ENCODE peak calls at places on chromosomes 4 and X, in nine cellular contexts. S is activated CD8-positive, alpha-beta memory T cell treated with anti-CD3 and anti-CD28 coated beads, Interleukin-2, amount 10 ng/mL, durations not matched to agents 7 days and 5 days; B is right cardiac atrium; F is left ventricle myocardium superior; P is Right ventricle myocardium superior; A is pancreas; O is activated T-helper 17 cell treated with anti-CD3 and anti-CD28 coated beads, Interleukin-2, amount 50 U/mL, for 72 hours; N is activated naive CD8-positive, alpha-beta T cell treated with anti-CD3 and anti-CD28 coated beads, Interleukin-2, amount 10 ng/mL, durations not matched to agents 7 days and 5 days; Q is naive thymus-derived CD4-positive, alpha-beta T cell. E is an unnamed sample.

GRCh38 chrX:21373637-21374162 is 518 bp upstream of the CNKSR2 start:
- ATAC-seq in S (peak; percentile 24), B (peak; percentile 34), F (peak; percentile 31), P (peak; percentile 49), A (peak; percentile 55), O (peak; percentile 41), N (peak; percentile 46), Q (peak; percentile 53), E (no peak)

GRCh38 chr4:112113786-112114185 is 31.5 kb upstream of the FAM241A start:
- ATAC-seq in S (no peak), B (no peak), F (no peak), P (no peak), A (no peak), O (no peak), N (no peak), Q (no peak), E (no peak)

GRCh38 chr4:108355523-108356208 is 186.9 kb upstream of the LEF1 start:
- ATAC-seq in S (no peak), B (no peak), F (peak; percentile 47), P (peak; percentile 79), A (peak; percentile 81), O (peak; percentile 88), N (peak; percentile 73), Q (peak; percentile 90), E (no peak)

GRCh38 chrX:75642811-75643361 is 120.0 kb upstream of the ZDHHC15 start:
- ATAC-seq in S (no peak), B (no peak), F (no peak), P (no peak), A (no peak), O (peak; percentile 61), N (no peak), Q (no peak), E (no peak)

GRCh38 chr4:1269209-1269608 is 20.3 kb upstream of the CTBP1 start:
- ATAC-seq in S (no peak), B (no peak), F (no peak), P (no peak), A (no peak), O (no peak), N (no peak), Q (no peak), E (no peak)

GRCh38 chr4:185580699-185581098 is 45.4 kb upstream of the PDLIM3 start:
- ATAC-seq in S (no peak), B (no peak), F (no peak), P (no peak), A (peak; percentile 24), O (no peak), N (no peak), Q (no peak), E (no peak)

GRCh38 chrX:102840871-102841705 is 96.0 kb upstream of the RAB40AL start:
- ATAC-seq in S (no peak), B (no peak), F (no peak), P (no peak), A (no peak), O (no peak), N (no peak), Q (no peak), E (no peak)

GRCh38 chr4:71229477-71230257 is 109.2 kb upstream of the SLC4A4 start:
- ATAC-seq in S (no peak), B (peak; percentile 68), F (peak; percentile 63), P (peak; percentile 70), A (peak; percentile 73), O (no peak), N (no peak), Q (no peak), E (no peak)

GRCh38 chr4:125085-125820 is 952 bp downstream of the ZNF718 start:
- ATAC-seq in S (peak; percentile 4), B (peak; percentile 37), F (peak; percentile 66), P (peak; percentile 54), A (peak; percentile 65), O (peak; percentile 18), N (peak; percentile 2), Q (peak; percentile 2), E (no peak)

GRCh38 chr4:48254381-48255072 is 15.1 kb downstream of the TEC start:
- ATAC-seq in S (no peak), B (peak; percentile 92), F (peak; percentile 90), P (peak; percentile 90), A (peak; percentile 94), O (no peak), N (no peak), Q (no peak), E (no peak)

GRCh38 chr4:173426064-173426463 is 27.1 kb upstream of the SCRG1 start:
- ATAC-seq in S (peak; percentile 58), B (no peak), F (no peak), P (no peak), A (no peak), O (peak; percentile 23), N (peak; percentile 89), Q (peak; percentile 32), E (no peak)

GRCh38 chrX:106976416-106976815 is 23.6 kb downstream of the MORC4 start:
- ATAC-seq in S (no peak), B (no peak), F (no peak), P (no peak), A (no peak), O (peak; percentile 44), N (no peak), Q (no peak), E (no peak)

GRCh38 chr4:74822603-74823002 is 28.3 kb upstream of the BTC start:
- ATAC-seq in S (no peak), B (no peak), F (no peak), P (no peak), A (no peak), O (no peak), N (no peak), Q (no peak), E (no peak)

GRCh38 chr4:16967722-16968121 is 69.3 kb upstream of the LDB2 start:
- ATAC-seq in S (no peak), B (peak; percentile 74), F (peak; percentile 92), P (peak; percentile 85), A (no peak), O (no peak), N (no peak), Q (no peak), E (peak; percentile 61)

GRCh38 chr4:122686709-122687108 is 45.8 kb upstream of the BBS12 start:
- ATAC-seq in S (no peak), B (no peak), F (no peak), P (no peak), A (no peak), O (no peak), N (no peak), Q (no peak), E (no peak)

GRCh38 chr4:140343303-140343702 is 30.1 kb upstream of the SCOC start:
- ATAC-seq in S (no peak), B (peak; percentile 40), F (no peak), P (no peak), A (peak; percentile 83), O (no peak), N (no peak), Q (no peak), E (no peak)

GRCh38 chr4:9968472-9968871 is 52.8 kb downstream of the SLC2A9 start:
- ATAC-seq in S (no peak), B (no peak), F (no peak), P (no peak), A (no peak), O (no peak), N (no peak), Q (no peak), E (no peak)

GRCh38 chr4:22801391-22801790 is 108.7 kb downstream of the GBA3 start:
- ATAC-seq in S (no peak), B (no peak), F (no peak), P (no peak), A (no peak), O (no peak), N (no peak), Q (no peak), E (no peak)

GRCh38 chrX:154459843-154460242 is 1.8 kb downstream of the PLXNA3 start:
- ATAC-seq in S (no peak), B (peak; percentile 23), F (peak; percentile 7), P (no peak), A (no peak), O (no peak), N (no peak), Q (no peak), E (no peak)

GRCh38 chr4:24570172-24570571 is 14.2 kb downstream of the DHX15 start:
- ATAC-seq in S (peak; percentile 40), B (no peak), F (no peak), P (peak; percentile 11), A (no peak), O (peak; percentile 54), N (no peak), Q (no peak), E (no peak)

GRCh38 chr4:98606879-98607278 is 51.5 kb downstream of the TSPAN5 start:
- ATAC-seq in S (no peak), B (no peak), F (no peak), P (no peak), A (no peak), O (no peak), N (no peak), Q (no peak), E (no peak)

GRCh38 chrX:39752820-39753219 is 344.9 kb downstream of the BCOR start:
- ATAC-seq in S (no peak), B (no peak), F (peak; percentile 30), P (peak; percentile 48), A (peak; percentile 50), O (no peak), N (no peak), Q (no peak), E (no peak)

GRCh38 chr4:140243345-140243753 is 89.4 kb upstream of the MAML3 start:
- ATAC-seq in S (peak; percentile 69), B (peak; percentile 17), F (no peak), P (no peak), A (peak; percentile 89), O (peak; percentile 37), N (peak; percentile 84), Q (peak; percentile 71), E (no peak)

GRCh38 chr4:62571494-62571893 is 1371.4 kb downstream of the ADGRL3 start:
- ATAC-seq in S (no peak), B (no peak), F (no peak), P (no peak), A (no peak), O (no peak), N (no peak), Q (no peak), E (no peak)

GRCh38 chr4:90951037-90951436 is 823.8 kb downstream of the CCSER1 start:
- ATAC-seq in S (no peak), B (no peak), F (no peak), P (no peak), A (peak; percentile 96), O (no peak), N (no peak), Q (no peak), E (no peak)

GRCh38 chr4:156378053-156378665 is 424.5 kb upstream of the CTSO start:
- ATAC-seq in S (no peak), B (no peak), F (no peak), P (no peak), A (peak; percentile 81), O (no peak), N (no peak), Q (peak; percentile 54), E (peak; percentile 60)

GRCh38 chrX:2984342-2984741 is 22.0 kb upstream of the ARSH start:
- ATAC-seq in S (no peak), B (no peak), F (no peak), P (no peak), A (no peak), O (no peak), N (no peak), Q (no peak), E (no peak)

GRCh38 chr4:1410491-1411325 is 4.5 kb upstream of the NKX1-1 start:
- ATAC-seq in S (peak; percentile 64), B (peak; percentile 74), F (peak; percentile 84), P (peak; percentile 82), A (peak; percentile 95), O (no peak), N (peak; percentile 75), Q (peak; percentile 70), E (no peak)

GRCh38 chr4:123299212-123299651 is 97.4 kb upstream of the SPRY1 start:
- ATAC-seq in S (no peak), B (peak; percentile 69), F (peak; percentile 89), P (peak; percentile 87), A (peak; percentile 21), O (no peak), N (no peak), Q (no peak), E (peak; percentile 77)

GRCh38 chrX:140917354-140918115 is 84.9 kb upstream of the SPANXB1 start:
- ATAC-seq in S (peak; percentile 27), B (no peak), F (no peak), P (no peak), A (no peak), O (peak; percentile 78), N (no peak), Q (no peak), E (no peak)

GRCh38 chr4:57426779-57427395 is 316.7 kb upstream of the IGFBP7 start:
- ATAC-seq in S (no peak), B (peak; percentile 67), F (peak; percentile 70), P (peak; percentile 85), A (peak; percentile 81), O (no peak), N (no peak), Q (peak; percentile 51), E (peak; percentile 50)